ENCODE peak calls at places on chromosomes 3 and 15, in four cellular contexts. One of them, this sample, is unnamed.

GRCh38 chr3:133563186-133563591 is 10.3 kb upstream of the CDV3 start:
- DNase-seq in NCI-H2107: no peak
- DNase-seq in lower lobe of right lung: no peak
- DNase-seq in right cardiac atrium: no peak
- DNase-seq in this sample: no peak

GRCh38 chr3:132804498-132804897 is 82.3 kb upstream of the NPHP3 start:
- DNase-seq in NCI-H2107: no peak
- DNase-seq in lower lobe of right lung: no peak
- DNase-seq in right cardiac atrium: no peak
- DNase-seq in this sample: no peak

GRCh38 chr15:78170848-78171773 is 21.9 kb downstream of the IDH3A start:
- DNase-seq in NCI-H2107: no peak
- DNase-seq in lower lobe of right lung: no peak
- DNase-seq in right cardiac atrium: no peak
- DNase-seq in this sample: no peak

GRCh38 chr15:75138016-75138999 is 63.4 kb upstream of the C15orf39 start:
- DNase-seq in NCI-H2107: no peak
- DNase-seq in lower lobe of right lung: no peak
- DNase-seq in right cardiac atrium: no peak
- DNase-seq in this sample: no peak

GRCh38 chr15:36398212-36398611 is 181.2 kb upstream of the CDIN1 start:
- DNase-seq in NCI-H2107: no peak
- DNase-seq in lower lobe of right lung: no peak
- DNase-seq in right cardiac atrium: no peak
- DNase-seq in this sample: no peak

GRCh38 chr3:134607054-134608022 is 43.5 kb downstream of the KY start:
- DNase-seq in NCI-H2107: no peak
- DNase-seq in lower lobe of right lung: no peak
- DNase-seq in right cardiac atrium: no peak
- DNase-seq in this sample: no peak

GRCh38 chr3:72233571-72233970 is 448.6 kb upstream of the PROK2 start:
- DNase-seq in NCI-H2107: no peak
- DNase-seq in lower lobe of right lung: no peak
- DNase-seq in right cardiac atrium: no peak
- DNase-seq in this sample: no peak

GRCh38 chr15:52383100-52383588 is 87.5 kb upstream of the MYO5C start:
- DNase-seq in NCI-H2107: no peak
- DNase-seq in lower lobe of right lung: no peak
- DNase-seq in right cardiac atrium: no peak
- DNase-seq in this sample: no peak

GRCh38 chr3:171966533-171967136 is 72.7 kb upstream of the FNDC3B start:
- DNase-seq in NCI-H2107: no peak
- DNase-seq in lower lobe of right lung: no peak
- DNase-seq in right cardiac atrium: no peak
- DNase-seq in this sample: no peak

GRCh38 chr15:98621021-98621420 is 27.3 kb upstream of the IGF1R start:
- DNase-seq in NCI-H2107: no peak
- DNase-seq in lower lobe of right lung: no peak
- DNase-seq in right cardiac atrium: no peak
- DNase-seq in this sample: no peak

GRCh38 chr3:58350627-58351013 is 17.9 kb downstream of the PXK start:
- DNase-seq in NCI-H2107: no peak
- DNase-seq in lower lobe of right lung: no peak
- DNase-seq in right cardiac atrium: no peak
- DNase-seq in this sample: no peak

GRCh38 chr3:30185872-30186271 is 420.5 kb upstream of the TGFBR2 start:
- DNase-seq in NCI-H2107: no peak
- DNase-seq in lower lobe of right lung: no peak
- DNase-seq in right cardiac atrium: no peak
- DNase-seq in this sample: no peak

GRCh38 chr3:139534444-139534812 is 5.1 kb downstream of the RBP1 start:
- DNase-seq in NCI-H2107: peak; percentile 79
- DNase-seq in lower lobe of right lung: no peak
- DNase-seq in right cardiac atrium: peak; percentile 34
- DNase-seq in this sample: no peak

GRCh38 chr3:186452517-186452916 is 90.5 kb upstream of the DGKG start:
- DNase-seq in NCI-H2107: no peak
- DNase-seq in lower lobe of right lung: no peak
- DNase-seq in right cardiac atrium: no peak
- DNase-seq in this sample: no peak

GRCh38 chr3:183481582-183481981 is 53.2 kb upstream of the MCF2L2 start:
- DNase-seq in NCI-H2107: no peak
- DNase-seq in lower lobe of right lung: no peak
- DNase-seq in right cardiac atrium: no peak
- DNase-seq in this sample: no peak

GRCh38 chr15:64566102-64566501 is 105.7 kb downstream of the ZNF609 start:
- DNase-seq in NCI-H2107: no peak
- DNase-seq in lower lobe of right lung: no peak
- DNase-seq in right cardiac atrium: no peak
- DNase-seq in this sample: no peak

GRCh38 chr3:48410205-48411040 is 19.5 kb downstream of the PLXNB1 start:
- DNase-seq in NCI-H2107: no peak
- DNase-seq in lower lobe of right lung: peak; percentile 27
- DNase-seq in right cardiac atrium: no peak
- DNase-seq in this sample: no peak

GRCh38 chr3:3664916-3665315 is 134.3 kb upstream of the LRRN1 start:
- DNase-seq in NCI-H2107: no peak
- DNase-seq in lower lobe of right lung: no peak
- DNase-seq in right cardiac atrium: no peak
- DNase-seq in this sample: no peak

GRCh38 chr3:195155842-195156241 is 115.1 kb downstream of the XXYLT1 start:
- DNase-seq in NCI-H2107: no peak
- DNase-seq in lower lobe of right lung: no peak
- DNase-seq in right cardiac atrium: no peak
- DNase-seq in this sample: no peak

GRCh38 chr15:34185666-34186065 is 24.2 kb downstream of the KATNBL1 start:
- DNase-seq in NCI-H2107: no peak
- DNase-seq in lower lobe of right lung: no peak
- DNase-seq in right cardiac atrium: no peak
- DNase-seq in this sample: no peak

GRCh38 chr3:147574622-147575021 is 165.5 kb downstream of the ZIC1 start:
- DNase-seq in NCI-H2107: no peak
- DNase-seq in lower lobe of right lung: no peak
- DNase-seq in right cardiac atrium: no peak
- DNase-seq in this sample: no peak

GRCh38 chr15:59885832-59886231 is 118.3 kb upstream of the FOXB1 start:
- DNase-seq in NCI-H2107: peak; percentile 69
- DNase-seq in lower lobe of right lung: no peak
- DNase-seq in right cardiac atrium: no peak
- DNase-seq in this sample: no peak

GRCh38 chr3:65168547-65168946 is 480.7 kb upstream of the ADAMTS9 start:
- DNase-seq in NCI-H2107: no peak
- DNase-seq in lower lobe of right lung: no peak
- DNase-seq in right cardiac atrium: no peak
- DNase-seq in this sample: no peak

GRCh38 chr15:24957691-24958090 is 2.9 kb downstream of the SNRPN start:
- DNase-seq in NCI-H2107: no peak
- DNase-seq in lower lobe of right lung: no peak
- DNase-seq in right cardiac atrium: no peak
- DNase-seq in this sample: no peak

GRCh38 chr15:38684461-38685000 is 119.9 kb upstream of the RASGRP1 start:
- DNase-seq in NCI-H2107: no peak
- DNase-seq in lower lobe of right lung: no peak
- DNase-seq in right cardiac atrium: no peak
- DNase-seq in this sample: no peak

GRCh38 chr3:150252462-150252861 is 155.6 kb upstream of the TSC22D2 start:
- DNase-seq in NCI-H2107: no peak
- DNase-seq in lower lobe of right lung: no peak
- DNase-seq in right cardiac atrium: peak; percentile 17
- DNase-seq in this sample: no peak

GRCh38 chr3:173128633-173129032 is 12.4 kb downstream of the SPATA16 start:
- DNase-seq in NCI-H2107: no peak
- DNase-seq in lower lobe of right lung: no peak
- DNase-seq in right cardiac atrium: no peak
- DNase-seq in this sample: no peak

GRCh38 chr3:69288161-69288895 is 97.6 kb downstream of the FRMD4B start:
- DNase-seq in NCI-H2107: peak; percentile 18
- DNase-seq in lower lobe of right lung: no peak
- DNase-seq in right cardiac atrium: no peak
- DNase-seq in this sample: peak; percentile 31

GRCh38 chr3:189787622-189788021 is 156.4 kb downstream of the TP63 start:
- DNase-seq in NCI-H2107: no peak
- DNase-seq in lower lobe of right lung: no peak
- DNase-seq in right cardiac atrium: no peak
- DNase-seq in this sample: no peak

GRCh38 chr15:37820380-37821128 is 113.9 kb upstream of the TMCO5A start:
- DNase-seq in NCI-H2107: no peak
- DNase-seq in lower lobe of right lung: no peak
- DNase-seq in right cardiac atrium: no peak
- DNase-seq in this sample: no peak